ENCODE peak calls at places on chromosomes 13 and 19, in six cellular contexts. L is HFF-Myc; K is RWPE1; J is ovary; S is epithelial cell of esophagus; D is CD8-positive, alpha-beta T cell. E is an unnamed sample.

GRCh38 chr13:114049026-114049425 is 75.2 kb upstream of the C13orf46 start:
- DNase-seq in L (no peak), K (no peak), J (no peak), S (no peak), D (peak; percentile 55), E (no peak)

GRCh38 chr13:91347996-91348905 is 764 bp downstream of the MIR17HG start:
- DNase-seq in L (no peak), K (peak; percentile 15), J (peak; percentile 70), S (peak; percentile 47), D (peak; percentile 72), E (peak; percentile 71)

GRCh38 chr13:71244181-71244580 is 622.8 kb downstream of the DACH1 start:
- DNase-seq in L (no peak), K (no peak), J (no peak), S (no peak), D (no peak), E (no peak)

GRCh38 chr13:37640499-37640898 is 41.9 kb upstream of the POSTN start:
- DNase-seq in L (peak; percentile 35), K (peak; percentile 38), J (no peak), S (peak; percentile 75), D (no peak), E (peak; percentile 65)

GRCh38 chr13:113970810-113971470 is 2.9 kb downstream of the C13orf46 start:
- DNase-seq in L (no peak), K (peak; percentile 62), J (no peak), S (peak; percentile 90), D (no peak), E (peak; percentile 60)

GRCh38 chr13:31011193-31011860 is 78.9 kb downstream of the TEX26 start:
- DNase-seq in L (no peak), K (no peak), J (no peak), S (no peak), D (no peak), E (no peak)

GRCh38 chr13:25943666-25944065 is 108.2 kb downstream of the SHISA2 start:
- DNase-seq in L (no peak), K (no peak), J (no peak), S (peak; percentile 51), D (no peak), E (no peak)

GRCh38 chr19:23392706-23393105 is 2.6 kb downstream of the ZNF91 start:
- DNase-seq in L (no peak), K (no peak), J (no peak), S (no peak), D (no peak), E (no peak)

GRCh38 chr13:69287050-69287698 is 820.5 kb upstream of the ATXN8OS start:
- DNase-seq in L (no peak), K (no peak), J (no peak), S (no peak), D (no peak), E (no peak)

GRCh38 chr13:37492741-37493514 is 105.6 kb downstream of the POSTN start:
- DNase-seq in L (peak; percentile 61), K (no peak), J (no peak), S (peak; percentile 14), D (no peak), E (peak; percentile 47)

GRCh38 chr19:35518313-35518712 is 4.9 kb upstream of the DMKN start:
- DNase-seq in L (peak; percentile 70), K (peak; percentile 43), J (no peak), S (peak; percentile 94), D (no peak), E (peak; percentile 97)

GRCh38 chr13:108621421-108621820 is 8.0 kb upstream of the MYO16 start:
- DNase-seq in L (no peak), K (no peak), J (no peak), S (no peak), D (no peak), E (no peak)

GRCh38 chr13:84127597-84128128 is 245.4 kb upstream of the SLITRK1 start:
- DNase-seq in L (no peak), K (no peak), J (no peak), S (no peak), D (no peak), E (no peak)

GRCh38 chr13:38697628-38698333 is 10.9 kb downstream of the FREM2 start:
- DNase-seq in L (no peak), K (no peak), J (no peak), S (peak; percentile 54), D (no peak), E (no peak)

GRCh38 chr19:1434577-1435060 is 3.6 kb upstream of the RPS15 start:
- DNase-seq in L (no peak), K (no peak), J (no peak), S (no peak), D (no peak), E (no peak)

GRCh38 chr13:35475131-35475959 is 1.1 kb downstream of the MAB21L1 start:
- DNase-seq in L (no peak), K (no peak), J (peak; percentile 60), S (peak; percentile 29), D (no peak), E (peak; percentile 76)

GRCh38 chr19:53294786-53295441 is 27.4 kb upstream of the VN1R4 start:
- DNase-seq in L (peak; percentile 4), K (no peak), J (no peak), S (no peak), D (no peak), E (peak; percentile 2)

GRCh38 chr13:31322025-31322424 is 122.2 kb downstream of the B3GLCT start:
- DNase-seq in L (no peak), K (peak; percentile 50), J (no peak), S (peak; percentile 85), D (no peak), E (peak; percentile 71)

GRCh38 chr19:49058592-49058991 is 1.0 kb upstream of the CGB7 start:
- DNase-seq in L (no peak), K (no peak), J (no peak), S (peak; percentile 57), D (no peak), E (peak; percentile 48)

GRCh38 chr13:89061821-89062220 is 1390.7 kb downstream of the SLITRK5 start:
- DNase-seq in L (no peak), K (no peak), J (no peak), S (no peak), D (no peak), E (no peak)

GRCh38 chr13:89066868-89067466 is 1395.8 kb downstream of the SLITRK5 start:
- DNase-seq in L (no peak), K (peak; percentile 2), J (no peak), S (peak; percentile 77), D (peak; percentile 26), E (no peak)
- TF ChIP-seq CTCF in L (no peak), K (peak; percentile 79), J (no peak), S (peak; percentile 83), D (peak; percentile 34), E (no peak)

GRCh38 chr13:73934771-73935170 is 199.4 kb downstream of the KLF12 start:
- DNase-seq in L (no peak), K (no peak), J (no peak), S (no peak), D (no peak), E (no peak)
- TF ChIP-seq CTCF in L (no peak), K (no peak), J (no peak), S (no peak), D (no peak), E (no peak)

DNA sequence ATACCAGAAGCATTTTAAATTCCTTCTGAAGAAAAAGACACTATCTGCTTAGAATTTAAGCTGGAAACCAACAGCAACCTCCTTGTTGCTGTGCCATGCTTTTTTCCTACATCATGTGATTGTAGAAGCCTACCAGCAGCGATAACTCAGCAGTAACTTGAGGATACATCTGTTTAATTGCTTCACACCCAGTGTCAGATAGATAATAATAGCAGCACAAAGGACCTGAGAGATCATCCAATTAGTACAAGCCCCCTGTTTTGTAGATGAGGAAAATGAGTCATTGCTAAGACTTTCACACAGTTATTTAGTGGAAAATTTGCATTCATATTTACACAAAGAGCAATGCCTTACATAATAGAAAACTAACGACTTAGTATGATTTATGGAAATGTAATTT is 93.8 kb upstream of the SGCG start:
- DNase-seq in L (no peak), K (no peak), J (no peak), S (no peak), D (no peak), E (no peak)
- TF ChIP-seq CTCF in L (no peak), K (no peak), J (no peak), S (no peak), D (no peak), E (no peak)

GRCh38 chr19:56720281-56720680 is 48.7 kb upstream of the ZNF835 start:
- DNase-seq in L (no peak), K (no peak), J (peak; percentile 53), S (no peak), D (no peak), E (no peak)

GRCh38 chr19:56721714-56722113 is 50.2 kb upstream of the ZNF835 start:
- DNase-seq in L (no peak), K (no peak), J (no peak), S (no peak), D (no peak), E (no peak)

GRCh38 chr19:56727731-56728130 is 56.2 kb upstream of the ZNF835 start:
- DNase-seq in L (no peak), K (no peak), J (no peak), S (no peak), D (no peak), E (no peak)

DNA sequence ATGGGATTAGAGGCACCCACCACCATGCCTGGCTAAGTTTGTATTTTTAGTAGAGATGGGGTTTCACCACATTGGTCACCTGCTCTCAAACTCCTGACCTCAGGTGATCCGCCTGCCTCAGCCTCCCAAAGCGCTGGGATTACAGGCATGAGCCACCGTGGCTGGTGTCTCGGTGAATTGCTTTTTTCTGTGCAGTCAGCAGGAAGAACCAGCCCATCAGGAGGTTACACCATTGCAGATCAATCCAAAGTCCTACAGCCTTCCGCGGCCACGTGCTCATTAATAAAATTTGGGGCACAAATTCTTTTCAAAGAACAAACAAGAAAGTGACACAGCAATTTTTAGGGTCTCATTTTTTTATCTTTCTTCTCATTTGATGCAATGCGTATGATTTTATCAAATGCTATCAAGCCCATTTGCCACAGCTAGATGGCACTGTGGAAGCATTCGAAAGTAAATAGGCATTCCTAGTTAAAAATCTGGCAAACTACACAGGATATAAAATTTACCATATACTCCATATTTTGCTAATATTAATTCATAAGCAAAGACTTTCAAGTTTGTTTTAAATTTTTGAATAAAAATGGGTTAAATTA is 54.4 kb upstream of the ZNF835 start:
- DNase-seq in L (no peak), K (no peak), J (no peak), S (no peak), D (no peak), E (no peak)
- TF ChIP-seq CTCF in L (no peak), K (no peak), J (peak; percentile 43), S (peak; percentile 28), D (no peak), E (peak; percentile 9)

GRCh38 chr19:11963566-11964355 is 1.1 kb upstream of the ZNF763 start:
- DNase-seq in L (no peak), K (peak; percentile 35), J (peak; percentile 84), S (peak; percentile 59), D (peak; percentile 77), E (peak; percentile 84)

GRCh38 chr19:11970174-11970573 is 5.3 kb downstream of the ZNF763 start:
- DNase-seq in L (no peak), K (no peak), J (no peak), S (no peak), D (no peak), E (no peak)

GRCh38 chr19:11964858-11965645 is at the start of gene ZNF763:
- DNase-seq in L (no peak), K (peak; percentile 83), J (peak; percentile 92), S (peak; percentile 80), D (peak; percentile 85), E (peak; percentile 75)

GRCh38 chr19:11964496-11964857 is 363 bp upstream of the ZNF763 start:
- DNase-seq in L (no peak), K (no peak), J (no peak), S (no peak), D (no peak), E (no peak)
- TF ChIP-seq CTCF in L (no peak), K (no peak), J (no peak), S (peak; percentile 9), D (no peak), E (peak; percentile 27)

GRCh38 chr19:51111606-51112005 is 3.4 kb upstream of the CTU1 start:
- DNase-seq in L (no peak), K (no peak), J (no peak), S (peak; percentile 23), D (no peak), E (no peak)
- TF ChIP-seq CTCF in L (peak; percentile 23), K (no peak), J (no peak), S (peak; percentile 45), D (no peak), E (peak; percentile 9)

E was measured in foreskin fibroblast.